ENCODE peak calls at places on chromosomes 3 and 15, in ten cellular contexts. L, U, D, Y, N, K, M, A, J and S are unnamed samples.

GRCh38 chr3:103517013-103517412 is 1082.2 kb downstream of the ZPLD1 start:
- DNase-seq in U (no peak), K (no peak), D (no peak), A (no peak), Y (no peak), L (no peak), J (no peak), M (no peak), N (no peak), S (no peak)

GRCh38 chr3:13104511-13104910 is 31.3 kb upstream of the IQSEC1 start:
- DNase-seq in Y (no peak), A (no peak), K (no peak), U (no peak), D (no peak), M (no peak), L (no peak), N (no peak), J (no peak), S (no peak)

GRCh38 chr3:195139091-195139875 is 131.7 kb downstream of the XXYLT1 start:
- DNase-seq in A (no peak), U (no peak), J (no peak), M (peak), K (no peak), L (no peak), Y (no peak), N (no peak), D (no peak), S (peak)

GRCh38 chr3:131564812-131565211 is 62.0 kb upstream of the MRPL3 start:
- DNase-seq in K (peak), Y (no peak), M (no peak), J (no peak), L (no peak), A (no peak), U (no peak), N (no peak), D (no peak), S (no peak)

GRCh38 chr15:43776101-43776717 is 557 bp downstream of the ELL3 start:
- DNase-seq in M (peak), K (peak), J (peak), N (peak), Y (no peak), L (no peak), U (peak), D (no peak), A (no peak), S (peak)

GRCh38 chr15:69289312-69290146 is 9.2 kb upstream of the PAQR5 start:
- DNase-seq in A (no peak), J (no peak), U (no peak), N (no peak), L (no peak), D (no peak), K (no peak), M (no peak), Y (no peak), S (no peak)

GRCh38 chr15:62337934-62338333 is 172.8 kb upstream of the C2CD4B start:
- DNase-seq in D (no peak), U (no peak), A (no peak), K (peak), L (no peak), J (no peak), Y (no peak), N (no peak), M (no peak), S (no peak)

GRCh38 chr3:112619295-112619694 is 21.6 kb downstream of the CCDC80 start:
- DNase-seq in K (peak), J (no peak), D (no peak), N (no peak), U (no peak), L (no peak), A (no peak), Y (no peak), M (no peak), S (no peak)

GRCh38 chr3:30656624-30657141 is 50.3 kb downstream of the TGFBR2 start:
- DNase-seq in L (no peak), U (no peak), J (no peak), N (no peak), A (no peak), M (no peak), D (no peak), K (no peak), Y (no peak), S (no peak)

GRCh38 chr3:30660128-30660525 is 53.7 kb downstream of the TGFBR2 start:
- DNase-seq in D (no peak), M (no peak), U (no peak), N (no peak), Y (no peak), L (no peak), K (no peak), J (no peak), A (no peak), S (no peak)

GRCh38 chr3:30657914-30658313 is 51.5 kb downstream of the TGFBR2 start:
- DNase-seq in L (peak), A (no peak), M (no peak), D (no peak), N (no peak), Y (no peak), K (no peak), U (no peak), J (no peak), S (no peak)

GRCh38 chr3:30659270-30660127 is 53.1 kb downstream of the TGFBR2 start:
- DNase-seq in Y (no peak), J (no peak), D (no peak), K (peak), N (no peak), L (peak), U (no peak), A (no peak), M (no peak), S (no peak)

GRCh38 chr3:30658328-30659052 is 52.1 kb downstream of the TGFBR2 start:
- DNase-seq in Y (no peak), D (no peak), U (no peak), M (no peak), J (no peak), A (no peak), N (no peak), L (peak), K (peak), S (no peak)
- TF ChIP-seq CTCF in Y (no peak), D (no peak), U (no peak), M (no peak), J (no peak), A (no peak), N (no peak), L (no peak), K (no peak), S (no peak)

DNA sequence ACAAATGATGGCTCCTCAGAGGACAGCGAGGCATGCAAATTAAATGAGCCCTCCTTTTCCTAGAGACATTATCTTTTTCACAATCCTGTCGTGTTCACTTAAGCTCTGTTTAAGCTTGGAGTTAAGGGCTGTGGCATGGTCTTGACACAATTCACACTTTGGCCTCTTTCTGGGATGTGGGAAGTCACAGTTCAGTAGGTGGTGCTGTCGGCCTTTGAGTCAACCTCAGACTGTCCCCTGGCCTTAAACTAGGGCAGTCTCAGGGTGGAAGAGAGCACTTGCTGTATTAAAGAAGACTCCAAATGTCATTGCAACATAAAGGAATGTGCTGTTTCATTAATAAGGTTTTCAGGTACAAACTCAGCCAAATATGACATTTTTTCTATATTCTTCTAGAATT is 351.0 kb downstream of the MCTP2 start:
- DNase-seq in A (no peak), D (peak), Y (no peak), N (no peak), M (peak), K (peak), L (no peak), U (no peak), J (peak), S (peak)
- TF ChIP-seq CTCF in A (no peak), D (peak), Y (no peak), N (no peak), M (peak), K (peak), L (no peak), U (no peak), J (peak), S (peak)

DNA sequence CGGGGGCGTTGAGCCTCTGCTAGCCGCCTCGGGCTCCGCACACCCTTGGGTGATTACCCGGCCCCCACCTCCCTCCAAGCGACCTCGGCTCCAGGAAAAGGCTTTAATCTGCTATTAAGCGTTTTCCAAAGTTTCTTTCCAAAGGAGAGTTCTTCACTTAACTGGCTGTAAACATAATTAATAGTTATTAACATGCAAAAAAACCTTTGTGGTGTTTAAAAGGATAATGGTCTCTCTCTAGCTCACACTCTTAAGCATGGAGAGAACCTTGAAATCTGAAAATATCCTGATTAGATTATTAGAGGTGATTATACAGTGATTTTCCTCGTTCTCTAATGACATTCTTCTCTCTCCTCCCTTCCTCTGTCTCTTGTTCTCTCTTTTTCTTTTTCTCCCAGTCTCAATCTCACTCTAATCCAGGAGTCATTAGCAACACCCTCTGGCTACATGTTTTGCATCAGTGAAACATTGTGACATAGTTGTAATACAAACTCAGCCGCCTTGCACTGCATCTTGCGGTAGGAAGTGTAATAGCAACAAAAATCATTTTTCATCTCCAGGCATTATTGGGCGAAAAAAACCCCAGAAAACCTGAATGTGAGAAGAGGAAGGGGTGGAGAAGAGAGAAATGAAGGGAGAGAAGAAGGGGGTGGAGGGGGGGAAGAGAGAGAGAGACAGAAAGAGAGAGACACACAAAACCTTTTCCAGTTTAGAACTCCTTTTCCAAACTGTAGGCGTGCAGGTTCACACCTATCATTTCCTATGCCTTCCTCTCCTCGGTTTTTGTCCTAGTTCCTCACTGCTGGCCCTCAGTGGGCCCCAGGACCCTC is 24.4 kb downstream of the NR2F2 start:
- DNase-seq in U (no peak), Y (no peak), D (no peak), N (no peak), L (peak), K (peak), M (no peak), J (peak), A (no peak), S (no peak)
- TF ChIP-seq CTCF in U (peak), Y (peak), D (peak), N (peak), L (peak), K (peak), M (no peak), J (peak), A (no peak), S (no peak)

DNA sequence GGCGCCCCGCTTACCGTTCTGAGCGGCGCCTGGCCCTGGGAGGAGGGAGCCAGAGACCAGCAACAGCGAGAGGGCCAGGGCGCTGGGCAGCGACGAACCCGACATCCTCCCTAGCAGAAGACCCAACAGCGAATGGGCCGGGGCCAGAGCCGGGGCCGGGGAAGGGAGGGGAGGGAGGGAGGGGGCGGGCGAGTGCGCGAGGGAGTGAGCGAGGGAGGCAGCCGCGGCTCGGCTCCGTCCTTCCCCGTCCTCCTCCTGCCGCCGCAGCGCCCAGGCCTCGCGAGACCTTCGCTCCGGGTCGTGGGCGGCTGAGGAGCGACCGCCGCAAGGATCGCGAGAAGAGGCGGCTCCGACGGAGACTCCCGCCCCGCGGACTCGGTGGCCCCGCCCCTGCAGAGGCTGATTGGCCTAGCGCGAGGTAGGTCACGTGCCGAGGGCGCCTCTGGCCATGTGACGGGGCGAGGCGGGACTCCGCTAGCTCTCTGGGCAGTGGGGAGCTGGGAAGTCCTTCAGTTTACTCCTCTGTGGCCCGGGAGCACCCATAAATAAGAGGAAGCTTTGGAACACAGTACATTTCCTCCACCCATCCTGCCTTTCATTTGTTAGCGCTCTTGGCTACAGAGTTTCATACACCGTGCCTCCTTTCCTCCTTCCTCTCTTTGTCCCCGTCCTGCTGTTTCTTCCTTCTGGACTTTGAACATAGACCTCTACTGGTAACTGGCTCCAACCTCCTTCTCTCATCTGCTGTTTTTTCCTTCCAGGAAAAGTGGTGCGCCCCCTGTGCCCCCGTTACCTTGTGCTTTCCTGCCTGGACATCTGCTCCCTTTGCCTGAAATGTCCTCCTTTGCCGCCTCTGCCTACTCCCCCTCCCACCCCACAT is at the start of gene NPTN:
- DNase-seq in L (peak), U (peak), D (peak), A (peak), M (peak), K (peak), N (peak), Y (peak), J (peak), S (peak)
- TF ChIP-seq CTCF in L (no peak), U (no peak), D (peak), A (no peak), M (no peak), K (no peak), N (no peak), Y (no peak), J (no peak), S (no peak)

DNA sequence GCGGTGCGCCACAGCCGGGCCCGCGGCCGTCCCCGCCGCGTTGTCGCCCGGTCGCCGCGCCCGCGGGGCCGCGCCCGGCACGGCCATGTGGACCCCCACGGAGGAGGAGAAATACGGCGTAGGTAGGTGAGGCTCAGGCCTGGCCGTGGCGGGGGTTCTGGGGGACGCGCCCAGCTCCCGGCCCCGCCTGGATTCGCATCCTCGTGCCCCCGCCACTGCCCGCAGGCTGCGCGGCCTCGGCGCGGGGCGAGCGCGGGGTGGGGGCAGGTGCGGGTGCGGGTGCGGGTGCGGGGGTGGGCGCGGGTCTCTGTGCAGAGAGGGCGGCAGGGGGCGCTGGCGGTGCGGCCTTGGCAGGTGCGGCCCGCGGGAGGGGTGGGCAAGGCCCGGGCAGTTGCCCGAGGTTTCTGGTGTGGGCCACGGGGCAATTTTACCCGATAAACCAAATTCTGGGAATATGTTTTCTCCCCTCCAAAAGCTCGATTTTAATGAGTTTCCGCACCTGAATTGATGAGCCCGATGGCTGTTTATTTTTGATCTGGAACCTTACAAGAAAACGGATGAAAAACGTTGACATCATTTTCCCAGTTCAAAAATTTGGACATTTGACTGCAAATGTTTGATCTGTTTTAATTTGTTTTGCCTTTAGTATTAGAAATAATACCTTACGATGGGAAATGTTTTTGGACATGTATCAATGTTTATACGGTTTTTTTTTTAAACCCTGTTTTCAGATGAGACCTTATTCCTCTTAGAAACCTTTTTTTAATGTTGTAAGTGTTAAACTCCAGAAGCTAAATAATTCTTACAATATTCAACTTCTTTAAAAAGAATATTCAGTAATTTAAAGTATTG is 678 bp downstream of the DOCK3 start:
- DNase-seq in U (peak), Y (no peak), K (no peak), M (peak), N (peak), J (peak), L (no peak), D (peak), A (peak), S (peak)
- TF ChIP-seq CTCF in U (peak), Y (no peak), K (peak), M (peak), N (no peak), J (peak), L (peak), D (peak), A (peak), S (peak)

GRCh38 chr3:184811034-184811433 is 932 bp upstream of the VPS8 start:
- DNase-seq in L (no peak), M (no peak), D (no peak), U (no peak), J (no peak), N (no peak), K (no peak), A (no peak), Y (no peak), S (no peak)

GRCh38 chr3:184805351-184806038 is 6.5 kb upstream of the VPS8 start:
- DNase-seq in K (no peak), Y (no peak), U (no peak), D (no peak), A (no peak), M (no peak), N (no peak), J (no peak), L (no peak), S (no peak)

GRCh38 chr3:184807549-184807948 is 4.4 kb upstream of the VPS8 start:
- DNase-seq in J (no peak), A (no peak), D (no peak), U (no peak), L (no peak), K (peak), Y (no peak), N (no peak), M (no peak), S (no peak)

GRCh38 chr3:184806567-184807271 is 5.2 kb upstream of the VPS8 start:
- DNase-seq in M (no peak), J (no peak), A (no peak), L (no peak), K (peak), N (no peak), D (no peak), U (no peak), Y (no peak), S (no peak)

DNA sequence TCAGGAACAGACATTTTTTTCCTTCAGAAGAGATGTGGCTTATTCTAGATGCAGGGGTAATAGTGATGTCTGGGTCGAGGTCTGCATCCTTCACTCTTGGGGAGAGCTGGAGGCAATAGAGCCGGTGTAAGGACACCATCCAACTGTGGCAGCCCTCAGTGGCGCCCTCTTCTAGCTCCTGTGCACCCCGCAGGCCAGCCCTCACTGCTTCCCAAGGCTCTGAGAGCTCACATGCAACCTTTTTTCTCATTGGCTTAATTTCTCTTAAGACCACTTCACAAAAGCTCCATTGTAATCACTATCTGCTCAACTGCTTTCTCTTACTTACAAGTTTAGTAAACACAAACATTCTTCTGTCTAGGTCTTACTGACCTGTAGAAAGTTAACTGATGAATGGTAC is 3.9 kb upstream of the VPS8 start:
- DNase-seq in U (no peak), N (no peak), M (no peak), Y (no peak), D (no peak), A (no peak), K (no peak), J (peak), L (no peak), S (no peak)
- TF ChIP-seq CTCF in U (no peak), N (no peak), M (no peak), Y (no peak), D (peak), A (no peak), K (peak), J (no peak), L (peak), S (no peak)

GRCh38 chr15:79430901-79431635 is 1.1 kb upstream of the MINAR1 start:
- DNase-seq in A (no peak), N (no peak), L (no peak), J (no peak), K (no peak), M (no peak), D (no peak), U (no peak), Y (no peak), S (no peak)

GRCh38 chr15:79433610-79434009 is 1.5 kb downstream of the MINAR1 start:
- DNase-seq in A (no peak), D (no peak), M (no peak), N (no peak), J (no peak), K (no peak), L (no peak), Y (no peak), U (no peak), S (no peak)

GRCh38 chr15:79434361-79434760 is 2.2 kb downstream of the MINAR1 start:
- DNase-seq in L (no peak), Y (no peak), N (no peak), J (no peak), M (no peak), D (no peak), K (no peak), A (no peak), U (no peak), S (no peak)

GRCh38 chr15:79432345-79433311 is 492 bp downstream of the MINAR1 start:
- DNase-seq in U (no peak), M (no peak), L (no peak), J (no peak), K (no peak), A (peak), D (no peak), N (no peak), Y (no peak), S (no peak)

DNA sequence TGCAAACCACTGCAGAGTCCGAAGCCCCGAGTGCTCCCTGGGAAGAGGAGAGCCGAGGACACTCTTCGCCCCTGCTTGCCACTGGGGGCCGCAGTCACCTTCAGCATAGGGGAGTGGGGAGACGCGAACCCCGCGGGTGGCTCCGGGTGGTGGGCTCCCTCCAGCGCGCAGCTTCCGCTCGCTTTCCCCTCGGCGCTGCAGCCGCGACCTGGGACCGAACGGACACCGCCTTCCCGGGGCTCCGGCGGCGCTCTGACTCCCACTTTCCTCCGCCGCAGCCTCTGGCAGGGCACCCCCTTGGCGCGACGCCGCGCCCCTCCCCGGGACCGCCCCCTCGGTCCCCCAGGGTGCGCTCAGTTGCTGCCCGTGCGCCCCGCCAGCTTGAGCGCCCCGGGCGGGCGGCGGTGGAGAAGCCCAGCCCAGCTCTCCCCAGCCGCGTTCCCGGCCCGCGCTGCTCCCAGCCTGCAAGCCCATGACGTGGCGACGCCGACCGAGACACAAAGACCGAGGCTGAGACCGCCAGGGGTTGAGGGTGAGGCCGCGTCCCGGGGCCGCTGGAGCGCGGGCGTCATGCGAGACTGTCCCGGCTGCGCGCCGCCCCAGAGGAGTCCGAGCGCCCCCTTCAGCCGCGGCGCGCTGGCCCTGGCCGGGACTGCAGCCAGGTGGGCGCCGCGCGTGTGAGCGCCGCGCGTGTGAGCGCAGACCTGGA is at the start of gene MINAR1:
- DNase-seq in U (peak), K (peak), Y (no peak), J (peak), D (peak), A (peak), N (no peak), M (peak), L (peak), S (peak)
- TF ChIP-seq CTCF in U (no peak), K (peak), Y (peak), J (no peak), D (peak), A (peak), N (no peak), M (no peak), L (no peak), S (no peak)